ENCODE peak calls at places on chromosomes 1 and 21, in four cellular contexts. T, S, O and D are unnamed samples.

GRCh38 chr1:40926441-40926840 is 53.1 kb upstream of the CTPS1 start:
- DNase-seq in S (no peak), T (no peak), O (no peak), D (no peak)

GRCh38 chr1:85347908-85348307 is 71.5 kb upstream of the BCL10 start:
- DNase-seq in T (no peak), O (no peak), S (no peak), D (no peak)

GRCh38 chr21:26072891-26073615 is 97.5 kb downstream of the APP start:
- DNase-seq in O (no peak), S (no peak), T (peak; percentile 87), D (no peak)

GRCh38 chr1:36172983-36173382 is 17.0 kb downstream of the MAP7D1 start:
- DNase-seq in O (no peak), T (peak; percentile 86), S (no peak), D (no peak)

GRCh38 chr21:35940074-35940927 is 120.0 kb downstream of the SETD4 start:
- DNase-seq in S (peak; percentile 49), O (peak; percentile 61), T (peak; percentile 81), D (no peak)

GRCh38 chr1:147676306-147677085 is 6.2 kb upstream of the ACP6 start:
- DNase-seq in S (no peak), O (peak; percentile 54), T (peak; percentile 77), D (no peak)

GRCh38 chr1:40806724-40807675 is 23.4 kb downstream of the KCNQ4 start:
- DNase-seq in T (no peak), O (no peak), S (no peak), D (peak; percentile 84)

GRCh38 chr1:87169250-87169910 is 159.3 kb upstream of the LMO4 start:
- DNase-seq in S (no peak), O (no peak), T (no peak), D (no peak)

GRCh38 chr1:205936316-205936715 is 6.9 kb downstream of the SLC26A9 start:
- DNase-seq in T (no peak), S (no peak), O (no peak), D (no peak)

GRCh38 chr1:205933672-205934618 is 9.3 kb downstream of the SLC26A9 start:
- DNase-seq in T (peak; percentile 56), O (peak; percentile 91), S (peak; percentile 6), D (no peak)

GRCh38 chr1:205935869-205936268 is 7.4 kb downstream of the SLC26A9 start:
- DNase-seq in O (no peak), T (no peak), S (no peak), D (no peak)

GRCh38 chr1:205932776-205933175 is 10.5 kb downstream of the SLC26A9 start:
- DNase-seq in T (no peak), S (peak; percentile 26), O (no peak), D (no peak)

GRCh38 chr1:205934788-205935187 is 8.5 kb downstream of the SLC26A9 start:
- DNase-seq in S (no peak), T (no peak), O (no peak), D (no peak)
- H3K27ac ChIP-seq in S (no peak overlapping the region), T (no peak overlapping the region), O (peak overlapping the region; percentile 93), D (no peak overlapping the region)

GRCh38 chr1:22527555-22528296 is 35.6 kb upstream of the EPHA8 start:
- DNase-seq in S (peak; percentile 20), T (no peak), O (no peak), D (no peak)
- TF ChIP-seq CTCF in S (no peak), T (no peak), O (no peak), D (no peak)

GRCh38 chr1:185735667-185736105 is 1.5 kb downstream of the HMCN1 start:
- DNase-seq in T (peak; percentile 7), O (no peak), S (no peak), D (no peak)
- H3K4me3 ChIP-seq in T (peak overlapping the region; percentile 51), O (no peak overlapping the region), S (peak overlapping the region; percentile 69), D (peak overlapping the region; percentile 86)

DNA sequence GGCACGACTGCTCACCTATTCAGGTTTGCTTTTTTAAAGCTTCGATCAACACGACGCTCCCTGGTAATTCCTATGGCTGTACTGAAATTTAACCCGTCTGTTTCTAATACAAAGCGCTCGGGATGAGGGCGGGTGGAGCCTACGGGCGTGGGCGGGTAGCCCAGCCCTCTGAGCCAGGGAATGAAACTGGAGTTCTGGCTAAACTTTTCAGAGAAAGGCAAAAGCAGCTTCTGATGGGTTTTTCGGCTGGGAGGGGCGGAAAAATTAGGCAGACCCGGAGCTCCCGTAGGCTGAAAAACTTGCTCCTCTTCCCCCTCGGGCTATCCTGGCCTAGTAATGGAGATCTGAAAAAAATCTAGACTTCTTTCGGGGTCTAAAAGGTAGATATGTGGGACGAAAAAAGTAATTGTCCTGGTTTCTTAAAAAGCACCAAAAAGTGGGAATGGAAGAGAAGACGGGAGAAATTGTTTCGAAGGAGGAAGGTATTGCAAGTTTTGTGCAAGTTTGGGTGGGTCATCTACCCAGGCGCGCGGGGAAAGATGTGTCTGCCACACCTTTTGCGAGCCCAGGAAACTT is 7.4 kb downstream of the NR5A2 start:
- DNase-seq in S (no peak), O (no peak), T (peak; percentile 31), D (no peak)
- H3K27ac ChIP-seq in S (no peak overlapping the region), O (no peak overlapping the region), T (no peak overlapping the region), D (no peak overlapping the region)

DNA sequence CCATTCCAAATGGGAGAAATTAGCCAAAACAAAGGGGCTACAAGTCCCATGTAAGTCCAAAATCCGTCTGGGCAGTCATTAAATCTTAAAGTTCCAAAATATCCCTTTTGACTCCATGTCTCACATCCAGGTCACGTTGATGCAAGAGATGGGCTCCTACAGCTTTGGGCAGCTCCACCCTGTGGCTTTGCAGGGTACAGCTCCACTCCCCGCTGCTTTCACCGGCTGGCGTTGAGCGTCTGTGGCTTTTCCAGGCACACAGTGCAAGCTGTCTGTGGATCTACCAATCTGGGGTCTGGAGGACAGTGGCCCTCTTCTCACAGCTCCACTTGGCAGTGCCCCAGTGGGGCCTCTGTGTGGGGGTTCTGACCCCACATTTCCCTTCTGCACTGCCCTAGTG is 130.2 kb downstream of the TPR start:
- DNase-seq in O (peak; percentile 21), S (no peak), T (no peak), D (no peak)
- TF ChIP-seq CTCF in O (no peak), S (peak; percentile 7), T (peak; percentile 17), D (no peak)

GRCh38 chr1:153613406-153613805 is 469 bp upstream of the S100A16 start:
- DNase-seq in S (no peak), O (no peak), T (no peak), D (no peak)
- H3K4me3 ChIP-seq in S (peak overlapping the region; percentile 65), O (peak overlapping the region; percentile 68), T (no peak overlapping the region), D (peak overlapping the region; percentile 86)

DNA sequence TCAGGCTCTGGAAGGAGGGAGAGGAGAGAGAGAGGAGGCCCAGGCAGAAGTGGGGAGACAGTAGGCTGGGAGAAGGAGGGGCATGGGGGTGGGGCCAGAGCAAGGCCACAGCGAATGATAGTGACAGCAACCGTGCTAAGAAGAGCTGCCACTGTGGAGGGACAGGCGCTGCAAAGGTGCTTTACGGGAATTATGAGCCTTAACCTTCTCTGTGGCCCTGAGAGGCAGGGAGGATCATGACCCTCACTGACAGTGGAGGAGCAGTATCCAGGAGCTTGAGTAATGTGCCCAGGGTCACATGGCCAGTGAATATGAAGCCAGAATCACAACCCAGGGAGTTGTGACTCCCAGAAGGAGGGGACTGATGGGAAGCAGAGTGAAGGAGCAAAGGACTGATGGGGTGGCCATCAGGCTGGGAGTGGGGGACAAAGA is 53.4 kb upstream of the RPL11 start:
- DNase-seq in S (peak; percentile 62), T (no peak), O (no peak), D (no peak)
- H3K27ac ChIP-seq in S (peak overlapping the region; percentile 9), T (no peak overlapping the region), O (peak overlapping the region; percentile 91), D (no peak overlapping the region)